ENCODE peak calls at places on chromosomes 11 and 22, in nine cellular contexts. X is sigmoid colon, L is A549, A is H1, Q is ovary, J is endothelial cell of umbilical vein, K is spleen, C is body of pancreas, T is HCT116. M is an unnamed sample.
A peak's percentile ranks its signal among the peaks of the same experiment; 100 is the strongest.

GRCh38 chr11:1888811-1889526 is 2.7 kb downstream of the PRR33 start:
- DNase-seq in A (no peak), X (no peak), C (peak; percentile 19), T (no peak), J (no peak), L (no peak), K (peak; percentile 93), Q (no peak), M (no peak)

GRCh38 chr11:7759010-7759409 is 37.7 kb downstream of the OR5P2 start:
- DNase-seq in Q (no peak), L (no peak), C (no peak), J (no peak), K (no peak), X (no peak), T (no peak), A (no peak), M (no peak)

GRCh38 chr11:85813721-85814120 is 2.8 kb upstream of the SYTL2 start:
- DNase-seq in Q (no peak), A (no peak), K (no peak), T (no peak), X (no peak), L (no peak), J (no peak), C (no peak), M (no peak)

GRCh38 chr22:41401781-41402648 is 20.3 kb downstream of the TEF start:
- DNase-seq in K (no peak), J (peak; percentile 21), C (peak; percentile 95), L (peak; percentile 57), Q (peak; percentile 86), X (peak; percentile 92), A (no peak), T (no peak), M (no peak)

GRCh38 chr22:36773935-36774334 is 2.0 kb downstream of the IFT27 start:
- DNase-seq in J (peak; percentile 23), L (peak; percentile 35), Q (no peak), K (no peak), T (no peak), A (no peak), C (no peak), X (no peak), M (no peak)

GRCh38 chr11:125165111-125165663 is 636 bp downstream of the PKNOX2 start:
- DNase-seq in C (peak; percentile 58), K (no peak), J (peak; percentile 32), Q (peak; percentile 61), L (peak; percentile 21), A (no peak), X (peak; percentile 75), T (no peak), M (no peak)

GRCh38 chr22:32920032-32920628 is 118.6 kb downstream of the TIMP3 start:
- DNase-seq in J (no peak), Q (peak; percentile 61), X (peak; percentile 84), L (no peak), T (no peak), K (no peak), A (no peak), C (peak; percentile 29), M (peak; percentile 81)

GRCh38 chr11:68825603-68826002 is 16.1 kb downstream of the CPT1A start:
- DNase-seq in C (peak; percentile 74), Q (no peak), K (peak; percentile 84), X (no peak), T (peak; percentile 37), J (peak; percentile 78), L (no peak), A (no peak), M (no peak)

GRCh38 chr11:85809881-85810280 is 1.1 kb downstream of the SYTL2 start:
- DNase-seq in L (no peak), C (no peak), T (no peak), A (no peak), X (no peak), J (peak; percentile 4), K (no peak), Q (no peak), M (no peak)

GRCh38 chr22:24848559-24849168 is 42.7 kb downstream of the SGSM1 start:
- DNase-seq in K (peak; percentile 8), C (peak; percentile 57), L (no peak), X (no peak), T (no peak), A (no peak), J (no peak), Q (no peak), M (no peak)

GRCh38 chr11:6843670-6844069 is 1.8 kb upstream of the OR10A5 start:
- DNase-seq in J (no peak), C (no peak), T (no peak), Q (no peak), K (no peak), L (no peak), X (no peak), A (no peak), M (no peak)

GRCh38 chr22:27461470-27461869 is 340.1 kb downstream of the MN1 start:
- DNase-seq in Q (no peak), K (no peak), X (no peak), A (peak; percentile 75), L (peak; percentile 40), J (no peak), T (no peak), C (peak; percentile 21), M (no peak)

GRCh38 chr11:111379500-111380136 is 543 bp upstream of the POU2AF1 start:
- DNase-seq in C (no peak), J (no peak), A (no peak), X (no peak), L (no peak), Q (no peak), T (no peak), K (no peak), M (no peak)

GRCh38 chr11:126431401-126432064 is 76.0 kb downstream of the ST3GAL4 start:
- DNase-seq in L (peak; percentile 10), T (no peak), K (no peak), C (peak; percentile 44), Q (peak; percentile 66), A (no peak), J (peak; percentile 62), X (peak; percentile 84), M (no peak)

DNA sequence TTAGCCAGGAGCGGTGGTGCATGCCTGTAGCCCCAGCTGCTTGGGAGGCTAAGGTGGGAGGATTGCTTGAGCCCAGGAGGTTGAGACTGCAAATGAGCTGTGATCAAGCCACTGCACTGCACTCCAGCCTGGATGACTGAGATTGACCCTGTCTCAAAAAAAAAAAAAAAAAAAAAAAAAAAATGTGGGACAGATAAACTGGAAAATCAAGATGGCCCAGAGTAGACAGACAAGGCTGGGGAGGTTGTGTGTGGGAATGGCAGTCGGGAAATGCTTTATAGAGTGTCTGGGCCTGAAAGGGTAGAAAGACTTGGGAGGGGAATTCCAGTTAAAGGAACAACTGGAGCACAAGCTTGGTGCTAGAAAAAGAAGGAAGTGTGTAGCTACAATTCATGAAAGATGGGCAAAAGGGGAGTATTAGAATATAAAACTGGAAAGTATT is 18.2 kb upstream of the WDR74 start:
- DNase-seq in Q (no peak), T (no peak), K (no peak), J (no peak), L (no peak), X (no peak), A (no peak), C (no peak), M (no peak)
- H3K4me1 ChIP-seq in Q (peaks cover 6% of the 10 kb centered on the region), T (peaks cover 42% of the 10 kb centered on the region), K (peaks cover 44% of the 10 kb centered on the region), J (peaks cover 24% of the 10 kb centered on the region), L (peaks cover 39% of the 10 kb centered on the region), X (peaks cover 22% of the 10 kb centered on the region), A (peaks cover 8% of the 10 kb centered on the region), C (peaks cover 63% of the 10 kb centered on the region), M (peaks cover 46% of the 10 kb centered on the region)

GRCh38 chr11:71084306-71085012 is 167.9 kb downstream of the SHANK2 start:
- DNase-seq in C (no peak), T (no peak), L (no peak), K (no peak), Q (no peak), X (no peak), A (no peak), J (no peak), M (no peak)
- TF ChIP-seq POLR2A in C (no peak), T (no peak), L (no peak), K (no peak), Q (no peak), X (no peak), A (no peak), J (no peak), M (no peak)

DNA sequence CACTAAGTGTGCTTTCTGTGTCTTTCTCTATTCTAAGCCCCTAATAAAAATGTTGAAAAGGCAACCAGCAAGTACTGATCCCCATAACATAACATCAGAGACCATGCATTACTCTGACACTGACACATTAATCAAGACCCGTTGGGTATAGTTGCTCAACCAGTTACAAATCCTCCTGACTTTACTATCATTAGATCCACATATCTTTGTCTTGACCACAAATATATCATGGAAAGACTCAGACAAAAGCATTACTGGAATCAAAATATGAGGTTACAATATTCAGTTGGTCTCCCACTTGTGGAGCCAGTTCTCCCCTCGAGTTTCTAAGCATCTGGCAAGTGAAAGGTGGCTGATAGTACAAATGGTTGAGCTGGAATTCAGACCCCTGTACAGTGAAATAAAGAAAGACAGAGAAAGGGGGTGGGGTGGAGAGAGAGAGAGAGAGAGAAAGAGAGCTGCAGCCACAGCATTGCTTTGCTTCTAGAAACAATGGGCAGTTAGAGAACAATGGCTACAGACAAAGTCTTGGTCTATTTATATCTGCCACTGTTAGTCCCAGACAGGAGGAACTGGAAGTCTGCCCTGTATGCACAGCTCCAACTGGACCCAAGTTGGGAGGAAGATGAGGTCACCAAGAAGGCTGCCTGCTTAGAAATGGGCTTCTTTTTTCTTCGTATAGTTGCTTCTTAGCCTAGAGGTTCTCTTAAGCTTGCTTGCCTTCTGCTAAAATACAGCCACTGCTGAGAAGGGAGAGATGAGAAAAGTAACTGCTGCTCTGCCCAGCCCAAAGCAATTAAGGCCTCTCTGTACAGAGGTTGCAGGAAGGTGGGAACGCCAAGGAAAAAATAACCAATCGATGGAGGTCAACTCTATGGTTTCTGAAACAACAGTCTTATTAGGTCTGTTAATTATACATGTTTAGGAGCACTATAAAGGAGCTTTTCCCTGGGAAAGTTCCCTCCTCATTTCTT is 85.5 kb downstream of the ETS1 start:
- DNase-seq in J (peak; percentile 97), C (peak; percentile 67), K (no peak), X (no peak), T (no peak), Q (no peak), A (no peak), L (no peak), M (no peak)
- H3K4me1 ChIP-seq in J (peaks cover 74% of the 10 kb centered on the region), C (peaks cover 28% of the 10 kb centered on the region), K (peaks cover 100% of the 10 kb centered on the region), X (peaks cover 81% of the 10 kb centered on the region), T (peaks cover 8% of the 10 kb centered on the region), Q (peaks cover 33% of the 10 kb centered on the region), A (no peaks in the 10 kb centered on the region), L (peaks cover 91% of the 10 kb centered on the region), M (peaks cover 68% of the 10 kb centered on the region)

DNA sequence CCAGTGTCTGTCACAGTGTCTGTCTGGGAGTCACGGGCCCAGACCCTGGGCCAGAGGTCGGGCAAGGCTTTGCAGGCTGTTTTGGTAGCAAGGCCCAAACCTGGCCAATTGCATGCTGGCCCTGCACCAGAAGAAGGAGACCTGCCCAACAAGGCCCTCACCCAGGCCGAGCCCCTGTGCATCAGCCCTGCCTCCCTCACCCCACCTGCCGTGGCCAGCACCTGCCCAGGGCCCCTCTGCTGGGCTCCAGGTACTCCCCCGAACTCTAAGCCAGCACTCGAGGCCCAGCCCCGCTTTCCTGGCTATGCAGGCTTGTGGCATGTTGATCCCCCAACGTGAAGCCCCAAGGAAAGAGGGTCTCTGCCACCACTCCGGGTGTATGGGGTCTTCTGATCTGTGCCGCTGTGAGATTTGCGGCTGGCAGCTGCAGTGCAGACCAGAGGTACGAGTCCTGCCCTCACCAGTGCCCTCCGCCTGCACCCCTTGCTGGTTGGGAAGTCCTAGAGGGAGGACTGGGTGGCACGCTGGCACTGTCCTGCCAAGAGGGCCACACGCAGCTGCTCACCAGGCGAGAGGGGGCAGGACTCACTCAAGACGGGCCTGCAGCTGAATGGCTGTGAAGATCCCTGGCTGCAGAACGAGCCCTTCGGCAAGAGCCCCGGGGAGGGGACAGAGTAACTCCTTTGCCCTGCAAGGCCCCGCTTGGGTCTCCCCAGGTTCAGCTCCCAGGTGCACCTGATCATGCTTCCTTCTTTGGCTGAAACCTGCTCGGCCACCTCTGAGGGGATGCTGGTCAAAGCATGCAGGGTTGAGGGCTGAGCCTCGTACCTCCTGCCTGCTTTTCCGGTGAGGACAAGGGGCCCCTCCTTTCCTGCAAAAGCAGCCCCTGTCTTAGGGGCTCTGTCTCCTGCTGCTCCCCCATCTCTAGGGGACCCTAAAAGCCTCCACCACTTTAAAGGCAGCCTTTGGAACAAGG is 6.7 kb upstream of the SEPTIN5 start:
- DNase-seq in L (no peak), A (no peak), K (peak; percentile 61), J (no peak), X (peak; percentile 62), Q (no peak), C (no peak), T (no peak), M (peak; percentile 66)
- TF ChIP-seq POLR2A in L (no peak), A (no peak), K (no peak), J (no peak), X (no peak), Q (no peak), C (no peak), T (no peak), M (no peak)